ENCODE peak calls at places on chromosomes 12 and 14, in ten cellular contexts. S is CD8-positive, alpha-beta memory T cell; Z is ovary; W is epithelial cell of esophagus; P is amygdala; O is islet precursor cell; K is H7; G is NB4; Q is GM19239; X is AG20443. Y is an unnamed sample.

GRCh38 chr12:107474639-107475539 is 210.7 kb upstream of the PWP1 start:
- DNase-seq in S (no peak), Z (no peak), W (peak), P (no peak), O (no peak), K (no peak), G (no peak), Q (no peak), X (no peak), Y (no peak)

GRCh38 chr14:77979666-77980351 is 179.9 kb downstream of the ADCK1 start:
- DNase-seq in S (no peak), Z (no peak), W (no peak), P (peak), O (peak), K (peak), G (peak), Q (no peak), X (no peak), Y (no peak)

GRCh38 chr12:114447274-114447716 is 41.4 kb upstream of the TBX5 start:
- DNase-seq in S (no peak), Z (no peak), W (no peak), P (no peak), O (no peak), K (peak), G (no peak), Q (no peak), X (no peak), Y (no peak)

GRCh38 chr12:6684609-6685008 is 4.6 kb downstream of the ZNF384 start:
- DNase-seq in S (peak), Z (no peak), W (peak), P (no peak), O (no peak), K (peak), G (peak), Q (no peak), X (no peak), Y (peak)

GRCh38 chr14:68372363-68372762 is 420.5 kb downstream of the ZFP36L1 start:
- DNase-seq in S (no peak), Z (no peak), W (no peak), P (no peak), O (no peak), K (peak), G (no peak), Q (no peak), X (no peak), Y (no peak)

GRCh38 chr14:23483216-23483854 is 13.8 kb downstream of the NGDN start:
- DNase-seq in S (no peak), Z (no peak), W (peak), P (peak), O (peak), K (peak), G (peak), Q (no peak), X (peak), Y (peak)

GRCh38 chr12:12776261-12776660 is 9.2 kb upstream of the APOLD1 start:
- DNase-seq in S (no peak), Z (no peak), W (peak), P (no peak), O (no peak), K (no peak), G (no peak), Q (no peak), X (no peak), Y (peak)

GRCh38 chr14:64786296-64787149 is 82.3 kb downstream of the PLEKHG3 start:
- DNase-seq in S (no peak), Z (no peak), W (no peak), P (no peak), O (no peak), K (no peak), G (no peak), Q (no peak), X (peak), Y (no peak)

GRCh38 chr14:23922545-23922944 is 31.0 kb upstream of the DHRS4 start:
- DNase-seq in S (no peak), Z (no peak), W (no peak), P (no peak), O (no peak), K (no peak), G (no peak), Q (no peak), X (no peak), Y (no peak)

GRCh38 chr12:3317841-3318501 is 173.0 kb upstream of the PRMT8 start:
- DNase-seq in S (no peak), Z (no peak), W (no peak), P (no peak), O (no peak), K (no peak), G (no peak), Q (no peak), X (no peak), Y (no peak)

GRCh38 chr12:115636546-115636945 is 640.9 kb downstream of the MED13L start:
- DNase-seq in S (no peak), Z (no peak), W (no peak), P (no peak), O (peak), K (no peak), G (no peak), Q (no peak), X (no peak), Y (no peak)

GRCh38 chr12:47900480-47901129 is 4.2 kb downstream of the VDR start:
- DNase-seq in S (no peak), Z (no peak), W (peak), P (no peak), O (peak), K (peak), G (peak), Q (no peak), X (peak), Y (peak)

GRCh38 chr12:112901271-112901670 is 5.5 kb upstream of the OAS1 start:
- DNase-seq in S (no peak), Z (no peak), W (no peak), P (no peak), O (no peak), K (no peak), G (no peak), Q (no peak), X (no peak), Y (peak)

GRCh38 chr14:64279719-64280668 is 14.2 kb downstream of the ESR2 start:
- DNase-seq in S (no peak), Z (no peak), W (peak), P (no peak), O (no peak), K (no peak), G (no peak), Q (no peak), X (no peak), Y (peak)

GRCh38 chr12:39685854-39686608 is 66.4 kb upstream of the ABCD2 start:
- DNase-seq in S (no peak), Z (no peak), W (no peak), P (no peak), O (no peak), K (no peak), G (no peak), Q (no peak), X (no peak), Y (no peak)

GRCh38 chr12:94644141-94644575 is 6.2 kb downstream of the TMCC3 start:
- DNase-seq in S (no peak), Z (no peak), W (peak), P (no peak), O (no peak), K (no peak), G (peak), Q (no peak), X (no peak), Y (no peak)

GRCh38 chr12:46908236-46908935 is 82.6 kb upstream of the SLC38A4 start:
- DNase-seq in S (no peak), Z (no peak), W (peak), P (no peak), O (peak), K (no peak), G (no peak), Q (no peak), X (no peak), Y (peak)

GRCh38 chr14:68191567-68192321 is 372.2 kb downstream of the RAD51B start:
- DNase-seq in S (no peak), Z (no peak), W (peak), P (no peak), O (no peak), K (no peak), G (no peak), Q (no peak), X (no peak), Y (peak)

GRCh38 chr12:47904647-47905312 is at the start of gene VDR:
- DNase-seq in S (peak), Z (peak), W (peak), P (peak), O (peak), K (peak), G (peak), Q (peak), X (peak), Y (peak)

GRCh38 chr14:100330396-100330931 is 7.3 kb downstream of the SLC25A47 start:
- DNase-seq in S (no peak), Z (no peak), W (no peak), P (no peak), O (no peak), K (peak), G (no peak), Q (no peak), X (no peak), Y (no peak)

GRCh38 chr12:18496156-18496555 is 234.8 kb downstream of the PIK3C2G start:
- DNase-seq in S (no peak), Z (no peak), W (no peak), P (no peak), O (no peak), K (no peak), G (no peak), Q (no peak), X (no peak), Y (no peak)

GRCh38 chr12:3632256-3633240 is 120.4 kb downstream of the CRACR2A start:
- DNase-seq in S (no peak), Z (no peak), W (peak), P (no peak), O (no peak), K (no peak), G (no peak), Q (no peak), X (no peak), Y (peak)

GRCh38 chr12:56836317-56836716 is 73.2 kb downstream of the HSD17B6 start:
- DNase-seq in S (no peak), Z (no peak), W (peak), P (no peak), O (peak), K (no peak), G (peak), Q (no peak), X (peak), Y (no peak)

GRCh38 chr14:52325126-52325525 is 11.0 kb downstream of the PTGER2 start:
- DNase-seq in S (peak), Z (no peak), W (peak), P (no peak), O (no peak), K (no peak), G (peak), Q (peak), X (no peak), Y (no peak)

GRCh38 chr12:26195250-26195640 is at the start of gene SSPN:
- DNase-seq in S (no peak), Z (peak), W (peak), P (peak), O (peak), K (peak), G (peak), Q (no peak), X (peak), Y (peak)

Y was measured in DMS53.